ENCODE peak calls at places on chromosome 9, in eight cellular contexts. E is dorsolateral prefrontal cortex, U is type B pancreatic cell, B is GM06990, R is heart left ventricle, X is transverse colon, Q is AG04450, N is RWPE1. K is an unnamed sample.

GRCh38 chr9:133821606-133822438 is 83.7 kb upstream of the SARDH start:
- DNase-seq in R (no peak), E (no peak), Q (no peak), N (no peak), U (no peak), X (no peak), B (no peak), K (no peak)

GRCh38 chr9:98867434-98868168 is 60.1 kb downstream of the GALNT12 start:
- DNase-seq in N (no peak), U (no peak), Q (peak; percentile 85), B (no peak), E (no peak), X (peak; percentile 54), R (peak; percentile 93), K (peak; percentile 99)

GRCh38 chr9:130345993-130346385 is 80.4 kb downstream of the HMCN2 start:
- DNase-seq in B (no peak), U (no peak), X (no peak), N (no peak), R (peak; percentile 17), E (no peak), Q (no peak), K (no peak)

GRCh38 chr9:116450378-116451139 is 236.5 kb upstream of the TRIM32 start:
- DNase-seq in Q (peak; percentile 51), B (peak; percentile 22), U (no peak), X (no peak), E (no peak), N (no peak), R (no peak), K (peak; percentile 55)

GRCh38 chr9:33125871-33126822 is 41.0 kb downstream of the B4GALT1 start:
- DNase-seq in E (no peak), X (no peak), Q (no peak), U (no peak), R (peak; percentile 14), B (no peak), N (no peak), K (no peak)

GRCh38 chr9:124941689-124942561 is 1.0 kb upstream of the GOLGA1 start:
- DNase-seq in U (no peak), Q (no peak), N (no peak), X (peak; percentile 71), E (peak; percentile 31), R (peak; percentile 62), B (no peak), K (peak; percentile 51)

GRCh38 chr9:124242331-124243194 is 15.2 kb upstream of the NEK6 start:
- DNase-seq in B (no peak), U (no peak), R (peak; percentile 56), X (peak; percentile 54), N (no peak), Q (no peak), E (no peak), K (peak; percentile 47)

GRCh38 chr9:33404782-33405362 is 2.5 kb upstream of the AQP7 start:
- DNase-seq in N (no peak), U (no peak), R (no peak), B (no peak), E (no peak), Q (no peak), X (no peak), K (no peak)

GRCh38 chr9:81312346-81312745 is 377.0 kb downstream of the TLE1 start:
- DNase-seq in Q (no peak), E (no peak), N (peak; percentile 49), B (no peak), X (no peak), U (no peak), R (no peak), K (no peak)

GRCh38 chr9:21141427-21141882 is at the start of gene IFNW1:
- DNase-seq in N (no peak), E (no peak), Q (no peak), R (no peak), X (no peak), B (no peak), U (no peak), K (no peak)
- TF ChIP-seq CTCF in N (peak; percentile 14), E (no peak), Q (peak; percentile 10), R (no peak), X (no peak), B (no peak), U (no peak), K (peak; percentile 18)

GRCh38 chr9:20524776-20525175 is 97.5 kb downstream of the MLLT3 start:
- DNase-seq in R (no peak), U (no peak), X (peak; percentile 22), E (no peak), B (no peak), Q (no peak), N (no peak), K (no peak)
- TF ChIP-seq CTCF in R (no peak), U (peak; percentile 44), X (no peak), E (no peak), B (peak; percentile 48), Q (peak; percentile 22), N (no peak), K (peak; percentile 14)

DNA sequence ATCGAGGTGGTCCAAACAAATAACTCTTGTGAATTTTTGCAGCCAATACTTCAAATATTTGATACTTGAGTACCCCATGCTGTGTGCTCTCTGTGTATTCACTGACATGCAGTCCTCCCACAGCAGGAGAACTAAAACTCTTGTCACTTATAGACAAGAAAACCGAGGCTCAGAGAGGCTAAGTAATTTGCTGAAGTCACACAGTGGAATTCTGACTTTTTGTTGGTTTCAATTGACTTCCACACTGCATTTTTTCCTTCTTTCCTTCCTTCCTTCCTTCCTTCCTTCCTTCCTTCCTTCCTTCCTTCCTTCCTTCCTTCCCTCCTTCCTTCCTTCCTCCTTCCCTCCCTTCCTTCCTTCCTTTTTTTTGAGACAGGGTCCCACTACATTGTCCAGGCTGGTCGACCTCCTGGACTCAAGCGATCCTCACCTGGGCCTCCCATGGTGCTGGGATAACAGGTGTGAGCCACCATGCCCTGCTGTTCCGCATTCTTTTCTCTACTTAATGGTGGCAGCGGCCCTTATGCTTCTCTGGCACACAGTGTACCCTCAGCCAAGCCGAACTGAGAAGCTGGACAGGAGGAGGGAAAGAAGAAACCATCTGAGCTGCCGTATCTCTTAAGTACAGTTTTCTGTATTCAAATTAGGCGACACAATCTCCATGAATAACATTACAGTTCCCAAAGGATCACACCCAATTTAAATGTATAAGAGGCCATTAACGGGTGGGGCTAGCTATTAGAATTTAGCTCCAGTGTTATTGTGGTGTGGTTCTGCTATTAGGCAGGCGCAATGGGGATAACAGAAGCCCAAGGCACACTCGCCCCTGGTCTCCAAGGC is 38.4 kb upstream of the GRHPR start:
- DNase-seq in Q (no peak), N (no peak), E (no peak), R (no peak), X (no peak), U (no peak), B (no peak), K (no peak)
- TF ChIP-seq CTCF in Q (no peak), N (no peak), E (no peak), R (no peak), X (no peak), U (no peak), B (no peak), K (no peak)

GRCh38 chr9:79166005-79166404 is 405.8 kb upstream of the TLE4 start:
- DNase-seq in E (no peak), N (no peak), X (no peak), Q (no peak), R (no peak), B (no peak), U (no peak), K (peak; percentile 58)
- TF ChIP-seq CTCF in E (no peak), N (no peak), X (no peak), Q (no peak), R (no peak), B (no peak), U (no peak), K (no peak)

GRCh38 chr9:138116521-138116920 is 238.9 kb downstream of the CACNA1B start:
- DNase-seq in N (no peak), U (no peak), B (no peak), Q (no peak), E (no peak), X (no peak), R (no peak), K (no peak)

GRCh38 chr9:138112090-138112748 is 234.6 kb downstream of the CACNA1B start:
- DNase-seq in N (no peak), B (no peak), X (no peak), Q (no peak), R (no peak), U (peak; percentile 25), E (no peak), K (no peak)

GRCh38 chr9:138115506-138115905 is 237.9 kb downstream of the CACNA1B start:
- DNase-seq in Q (no peak), R (no peak), N (no peak), E (no peak), U (peak; percentile 47), X (no peak), B (no peak), K (no peak)

GRCh38 chr9:138112791-138113600 is 235.4 kb downstream of the CACNA1B start:
- DNase-seq in U (peak; percentile 49), B (no peak), X (no peak), R (no peak), N (no peak), E (no peak), Q (no peak), K (no peak)

GRCh38 chr9:138114501-138115245 is 237.1 kb downstream of the CACNA1B start:
- DNase-seq in N (no peak), B (no peak), E (no peak), U (peak; percentile 25), R (no peak), X (no peak), Q (no peak), K (no peak)
- TF ChIP-seq CTCF in N (no peak), B (no peak), E (no peak), U (no peak), R (no peak), X (no peak), Q (no peak), K (no peak)

DNA sequence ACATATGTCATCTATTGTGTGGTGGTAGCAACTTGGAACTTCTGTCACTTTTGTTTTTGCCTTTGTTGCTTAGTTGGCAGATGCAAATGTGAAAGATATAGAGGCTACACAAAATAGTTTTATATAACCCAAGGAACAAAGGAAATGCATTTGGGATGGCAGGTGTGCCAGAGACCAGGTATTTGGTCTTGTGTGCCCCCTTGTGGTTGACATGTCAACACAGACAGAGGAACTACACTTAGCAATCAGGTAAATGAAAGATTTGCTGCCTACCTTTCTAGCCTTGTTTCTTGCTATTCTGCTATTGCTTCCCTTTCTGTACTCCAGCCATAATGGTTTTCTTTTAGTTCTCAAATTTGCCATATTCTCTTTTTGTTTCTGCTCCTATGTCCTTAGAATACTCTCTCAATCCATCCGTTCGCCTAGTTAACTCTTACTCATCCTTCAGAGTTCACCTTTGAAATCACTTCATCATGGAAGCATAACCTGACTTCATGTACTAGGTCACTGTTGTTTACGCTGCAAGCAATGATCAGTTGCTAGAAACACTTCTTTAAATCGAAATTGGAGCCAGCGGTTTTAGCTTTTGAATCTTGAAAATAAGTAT is 119.5 kb downstream of the TRPM3 start:
- DNase-seq in R (no peak), B (no peak), Q (no peak), N (peak; percentile 52), X (peak; percentile 28), E (no peak), U (no peak), K (peak; percentile 23)
- TF ChIP-seq CTCF in R (peak; percentile 53), B (peak; percentile 65), Q (peak; percentile 63), N (peak; percentile 63), X (peak; percentile 48), E (peak; percentile 38), U (peak; percentile 68), K (peak; percentile 64)